ENCODE peak calls at places on chromosomes 5 and 9, in nine cellular contexts. J is fibroblast of mammary gland, E is cardiac muscle cell, A is mesothelial cell of epicardium, G is GM12865, K is nephron progenitor cell, Q is GM20000, W is fibroblast of the aortic adventitia, S is uterus. B is an unnamed sample.

GRCh38 chr9:97362777-97363545 is 48.9 kb upstream of the TDRD7 start:
- DNase-seq in Q (peak; percentile 24), S (no peak), J (peak; percentile 2), K (no peak), G (peak; percentile 63), W (no peak), E (no peak), A (no peak), B (no peak)

GRCh38 chr9:89880161-89880560 is 275.3 kb downstream of the GADD45G start:
- DNase-seq in J (no peak), K (no peak), E (no peak), S (peak; percentile 10), W (no peak), G (no peak), A (no peak), Q (no peak), B (no peak)

GRCh38 chr9:111605041-111605559 is 5.7 kb upstream of the PTGR1 start:
- DNase-seq in S (no peak), W (no peak), Q (no peak), E (no peak), A (no peak), K (no peak), G (no peak), J (no peak), B (no peak)

GRCh38 chr5:94031631-94032030 is 290.2 kb upstream of the POU5F2 start:
- DNase-seq in J (peak; percentile 58), K (no peak), Q (no peak), G (no peak), W (peak; percentile 24), A (no peak), S (no peak), E (no peak), B (no peak)

GRCh38 chr9:102892025-102892424 is 103.1 kb upstream of the CYLC2 start:
- DNase-seq in Q (no peak), J (no peak), G (no peak), E (no peak), K (no peak), S (no peak), W (no peak), A (no peak), B (no peak)

GRCh38 chr5:92518318-92518913 is 1062.6 kb downstream of the NR2F1-AS1 start:
- DNase-seq in E (peak; percentile 43), J (peak; percentile 76), S (no peak), A (no peak), K (peak; percentile 3), Q (peak; percentile 48), G (peak; percentile 65), W (peak; percentile 69), B (peak; percentile 9)

GRCh38 chr5:88539642-88540476 is 271.2 kb upstream of the TMEM161B start:
- DNase-seq in J (no peak), G (no peak), Q (no peak), A (no peak), E (no peak), K (no peak), S (no peak), W (no peak), B (no peak)

GRCh38 chr9:106962615-106963363 is 99.8 kb downstream of the ZNF462 start:
- DNase-seq in S (peak; percentile 34), K (no peak), E (peak; percentile 6), Q (no peak), W (peak; percentile 34), G (no peak), J (peak; percentile 45), A (no peak), B (no peak)

GRCh38 chr5:148474025-148474511 is 90.3 kb downstream of the FBXO38 start:
- DNase-seq in G (no peak), J (peak; percentile 76), Q (no peak), W (peak; percentile 98), A (no peak), K (no peak), S (peak; percentile 20), E (no peak), B (no peak)

GRCh38 chr5:73290242-73290641 is 117.2 kb downstream of the TMEM174 start:
- DNase-seq in A (no peak), J (no peak), Q (no peak), S (no peak), G (no peak), W (no peak), E (no peak), K (no peak), B (no peak)
- TF ChIP-seq CTCF in A (no peak), J (no peak), Q (no peak), S (no peak), G (no peak), W (peak; percentile 11), E (no peak), K (no peak), B (no peak)

DNA sequence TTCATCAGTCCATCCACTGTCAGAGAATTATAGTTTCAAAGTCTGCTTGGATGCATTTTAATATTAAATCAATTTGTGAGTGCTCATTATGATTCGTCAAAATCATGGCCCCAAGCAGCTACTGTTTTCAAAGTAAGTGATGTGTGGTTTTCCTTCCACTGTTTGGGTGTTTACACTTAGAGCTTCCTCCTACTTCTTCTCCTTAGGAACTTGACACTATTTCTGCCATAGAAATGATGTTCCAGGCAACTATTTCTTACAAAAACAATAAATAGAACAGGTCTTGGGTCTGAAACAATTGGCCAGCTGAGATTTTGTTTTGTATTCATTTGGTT is 132.8 kb upstream of the RAI14 start:
- DNase-seq in J (no peak), A (no peak), S (no peak), W (no peak), E (no peak), Q (no peak), G (no peak), K (no peak), B (no peak)
- TF ChIP-seq CTCF in J (no peak), A (no peak), S (no peak), W (no peak), E (no peak), Q (no peak), G (no peak), K (no peak), B (no peak)

DNA sequence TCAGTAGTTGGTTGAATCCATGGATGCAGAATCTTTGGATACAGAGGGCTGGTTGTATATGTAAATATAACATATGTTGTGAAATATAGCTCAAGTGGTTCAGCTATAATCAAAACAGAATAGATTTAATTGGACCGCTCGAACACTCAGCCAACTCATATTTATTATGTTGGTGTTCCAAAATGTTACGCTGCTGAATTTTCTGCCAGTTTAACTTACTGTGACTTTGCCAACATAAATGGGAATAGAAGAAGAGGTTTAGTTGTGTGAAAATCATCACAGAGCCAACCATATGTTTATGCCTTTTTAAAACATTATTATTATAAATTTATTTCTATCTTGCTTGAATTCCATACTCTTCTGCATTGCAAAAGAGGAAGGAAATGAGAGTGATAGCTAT is 178.2 kb upstream of the FBXL7 start:
- DNase-seq in G (no peak), S (no peak), K (no peak), A (no peak), Q (no peak), W (no peak), E (no peak), J (no peak), B (no peak)
- TF ChIP-seq CTCF in G (no peak), S (no peak), K (no peak), A (no peak), Q (no peak), W (no peak), E (no peak), J (no peak), B (no peak)

DNA sequence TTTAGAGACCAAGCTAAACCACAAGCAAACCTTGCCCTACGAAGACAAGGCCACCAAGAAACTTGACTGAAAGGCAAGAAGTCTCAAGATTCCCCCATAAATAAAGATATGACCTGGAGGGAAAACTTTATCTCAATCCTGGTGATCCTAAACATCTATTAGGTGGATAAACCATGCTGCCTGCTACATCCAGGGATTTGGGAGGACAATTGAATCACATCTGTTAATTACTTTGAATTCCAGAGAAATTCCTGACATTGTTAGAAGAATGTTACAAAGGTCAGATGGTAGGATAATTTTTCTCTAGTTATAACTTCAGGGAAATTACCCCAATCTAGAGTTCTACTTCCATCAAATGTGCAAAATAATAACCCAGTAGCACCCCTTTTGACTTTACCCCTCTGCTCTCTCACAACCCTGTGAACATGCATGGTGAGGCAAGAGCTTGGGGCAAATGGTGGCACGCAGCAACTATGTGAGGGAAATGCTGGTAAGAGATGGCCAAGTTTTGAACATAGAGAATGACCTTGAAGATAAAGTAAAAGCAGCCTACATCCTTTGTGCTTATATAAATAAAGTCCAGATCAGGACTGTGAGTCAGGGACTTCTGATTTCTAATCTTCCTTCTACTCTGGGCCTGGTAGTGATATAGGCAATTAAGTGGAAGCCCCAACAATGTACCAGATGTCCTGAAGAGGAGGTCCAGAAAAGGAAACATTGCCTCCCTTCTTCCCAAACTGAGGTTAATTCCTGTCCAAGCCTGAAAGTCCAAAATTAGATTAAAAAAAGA is 57.1 kb upstream of the PTGER4 start:
- DNase-seq in G (no peak), W (no peak), Q (no peak), K (no peak), J (no peak), E (no peak), S (no peak), A (no peak), B (no peak)
- TF ChIP-seq CTCF in G (no peak), W (no peak), Q (no peak), K (no peak), J (no peak), E (no peak), S (no peak), A (no peak), B (no peak)

GRCh38 chr5:107937198-107937597 is 266.5 kb upstream of the EFNA5 start:
- DNase-seq in Q (no peak), A (no peak), J (no peak), E (peak; percentile 22), G (no peak), S (no peak), K (no peak), W (no peak), B (no peak)
- TF ChIP-seq CTCF in Q (no peak), A (no peak), J (no peak), E (no peak), G (no peak), S (no peak), K (no peak), W (no peak), B (no peak)

DNA sequence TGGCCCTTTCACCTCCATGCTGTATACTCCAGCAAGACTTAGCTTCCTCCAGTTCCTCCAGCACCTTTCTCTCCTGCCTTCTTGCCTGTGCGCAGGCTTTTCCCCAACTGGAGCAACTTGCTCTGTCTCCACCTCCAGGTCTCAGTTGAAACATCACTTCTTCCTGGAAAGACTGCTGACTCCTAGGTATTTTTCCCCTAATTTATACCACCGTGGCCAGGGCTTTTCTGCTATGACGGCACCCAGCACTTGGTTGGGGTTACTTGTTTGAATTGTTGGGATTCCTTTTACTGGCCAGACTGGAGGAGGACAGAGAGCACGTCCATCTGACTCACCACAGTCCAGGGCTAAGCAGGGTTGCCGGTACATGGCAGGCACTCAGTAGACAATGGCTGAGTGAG is 67.5 kb downstream of the KCNIP1 start:
- DNase-seq in E (no peak), J (peak; percentile 37), K (no peak), Q (no peak), A (no peak), W (no peak), G (no peak), S (no peak), B (no peak)
- TF ChIP-seq CTCF in E (no peak), J (no peak), K (no peak), Q (no peak), A (no peak), W (no peak), G (no peak), S (no peak), B (no peak)

GRCh38 chr5:137199966-137200365 is 299.2 kb downstream of the SPOCK1 start:
- DNase-seq in J (peak; percentile 81), W (peak; percentile 51), S (no peak), E (no peak), G (no peak), Q (no peak), A (no peak), K (no peak), B (no peak)
- TF ChIP-seq CTCF in J (peak; percentile 33), W (no peak), S (no peak), E (no peak), G (no peak), Q (no peak), A (no peak), K (no peak), B (no peak)

B was measured in activated CD8-positive, alpha-beta T cell treated with anti-CD3 and anti-CD28 coated beads for 36 hours.